ENCODE peak calls at places on chromosome 9, in four cellular contexts. E, Q, M and W are unnamed samples.

GRCh38 chr9:95852059-95853032 is 23.1 kb upstream of the ERCC6L2 start:
- DNase-seq in E (no peak), Q (peak), M (no peak), W (peak)

GRCh38 chr9:88184986-88185385 is 46.7 kb upstream of the SPATA31C2 start:
- DNase-seq in E (no peak), Q (no peak), M (no peak), W (no peak)

GRCh38 chr9:128714586-128715435 is 9.1 kb downstream of the ZDHHC12 start:
- DNase-seq in E (peak), Q (no peak), M (no peak), W (no peak)

GRCh38 chr9:38619556-38620447 is 594 bp downstream of the ANKRD18A start:
- DNase-seq in E (peak), Q (no peak), M (no peak), W (peak)

GRCh38 chr9:684950-685340 is 156.6 kb upstream of the DMRT1 start:
- DNase-seq in E (no peak), Q (peak), M (no peak), W (no peak)

GRCh38 chr9:37511006-37511714 is 25.4 kb downstream of the POLR1E start:
- DNase-seq in E (peak), Q (no peak), M (peak), W (peak)

GRCh38 chr9:113853333-113853732 is 22.8 kb upstream of the ZNF618 start:
- DNase-seq in E (no peak), Q (no peak), M (no peak), W (peak)

GRCh38 chr9:108040783-108041182 is 551.2 kb upstream of the KLF4 start:
- DNase-seq in E (no peak), Q (peak), M (no peak), W (no peak)

GRCh38 chr9:91571036-91571435 is 147.4 kb upstream of the NFIL3 start:
- DNase-seq in E (no peak), Q (no peak), M (no peak), W (no peak)

GRCh38 chr9:86175743-86176456 is 76.5 kb upstream of the GOLM1 start:
- DNase-seq in E (no peak), Q (no peak), M (no peak), W (no peak)

GRCh38 chr9:26863074-26863473 is 29.5 kb downstream of the CAAP1 start:
- DNase-seq in E (no peak), Q (peak), M (no peak), W (peak)

GRCh38 chr9:124839612-124840299 is 13.5 kb upstream of the WDR38 start:
- DNase-seq in E (peak), Q (peak), M (no peak), W (peak)

GRCh38 chr9:93589688-93590087 is 13.3 kb downstream of the PHF2 start:
- DNase-seq in E (peak), Q (peak), M (no peak), W (peak)

GRCh38 chr9:93586290-93587057 is 10.1 kb downstream of the PHF2 start:
- DNase-seq in E (no peak), Q (no peak), M (no peak), W (no peak)

GRCh38 chr9:93588641-93589609 is 12.5 kb downstream of the PHF2 start:
- DNase-seq in E (no peak), Q (peak), M (no peak), W (no peak)

GRCh38 chr9:93587284-93587650 is 10.9 kb downstream of the PHF2 start:
- DNase-seq in E (no peak), Q (no peak), M (no peak), W (no peak)

DNA sequence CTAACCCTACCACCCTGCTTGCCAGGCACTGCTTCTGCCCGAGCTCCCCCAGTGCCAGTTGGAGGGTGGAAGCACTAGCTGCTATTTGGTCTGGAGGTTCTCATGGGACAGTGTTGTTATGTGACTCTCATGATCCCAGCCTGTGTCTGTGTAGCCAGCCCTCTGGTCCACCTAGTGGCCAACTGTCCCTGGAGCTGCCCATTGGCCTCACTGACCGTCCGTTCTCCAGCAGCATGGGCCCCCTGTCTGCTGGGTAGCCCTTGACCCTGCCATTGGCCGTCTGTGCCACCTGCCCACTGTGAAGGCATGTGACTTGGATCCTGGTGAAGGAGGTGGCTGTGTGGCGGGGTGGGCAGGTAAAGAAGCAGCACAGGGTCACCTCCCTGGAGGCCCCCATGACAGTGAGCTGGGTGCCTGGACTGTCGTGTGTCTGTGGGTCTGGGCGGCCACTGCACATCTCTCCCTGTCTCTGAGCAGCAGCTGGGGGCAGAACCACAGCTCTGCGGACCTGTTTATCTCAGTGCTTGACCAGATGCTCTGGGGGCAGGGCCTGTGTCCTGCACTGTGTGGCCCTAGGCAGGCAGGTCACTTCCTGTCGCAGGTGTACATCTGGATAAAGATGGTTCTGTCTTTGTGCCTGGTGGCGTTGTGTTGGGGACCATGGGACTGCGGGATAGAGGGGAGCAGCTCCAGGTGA is 11.4 kb downstream of the PHF2 start:
- DNase-seq in E (peak), Q (no peak), M (no peak), W (peak)
- H3K23ac ChIP-seq in E (no peak), Q (no peak), M (no peak), W (no peak)

GRCh38 chr9:136947955-136948510 is 3.0 kb downstream of the C8G start:
- DNase-seq in E (peak), Q (peak), M (no peak), W (peak)

GRCh38 chr9:136945333-136946227 is 537 bp downstream of the C8G start:
- DNase-seq in E (no peak), Q (no peak), M (no peak), W (no peak)

GRCh38 chr9:136949239-136949816 is 2.7 kb upstream of the LCN12 start:
- DNase-seq in E (no peak), Q (no peak), M (no peak), W (no peak)

GRCh38 chr9:136946228-136946892 is 1.3 kb downstream of the C8G start:
- DNase-seq in E (no peak), Q (no peak), M (no peak), W (no peak)

DNA sequence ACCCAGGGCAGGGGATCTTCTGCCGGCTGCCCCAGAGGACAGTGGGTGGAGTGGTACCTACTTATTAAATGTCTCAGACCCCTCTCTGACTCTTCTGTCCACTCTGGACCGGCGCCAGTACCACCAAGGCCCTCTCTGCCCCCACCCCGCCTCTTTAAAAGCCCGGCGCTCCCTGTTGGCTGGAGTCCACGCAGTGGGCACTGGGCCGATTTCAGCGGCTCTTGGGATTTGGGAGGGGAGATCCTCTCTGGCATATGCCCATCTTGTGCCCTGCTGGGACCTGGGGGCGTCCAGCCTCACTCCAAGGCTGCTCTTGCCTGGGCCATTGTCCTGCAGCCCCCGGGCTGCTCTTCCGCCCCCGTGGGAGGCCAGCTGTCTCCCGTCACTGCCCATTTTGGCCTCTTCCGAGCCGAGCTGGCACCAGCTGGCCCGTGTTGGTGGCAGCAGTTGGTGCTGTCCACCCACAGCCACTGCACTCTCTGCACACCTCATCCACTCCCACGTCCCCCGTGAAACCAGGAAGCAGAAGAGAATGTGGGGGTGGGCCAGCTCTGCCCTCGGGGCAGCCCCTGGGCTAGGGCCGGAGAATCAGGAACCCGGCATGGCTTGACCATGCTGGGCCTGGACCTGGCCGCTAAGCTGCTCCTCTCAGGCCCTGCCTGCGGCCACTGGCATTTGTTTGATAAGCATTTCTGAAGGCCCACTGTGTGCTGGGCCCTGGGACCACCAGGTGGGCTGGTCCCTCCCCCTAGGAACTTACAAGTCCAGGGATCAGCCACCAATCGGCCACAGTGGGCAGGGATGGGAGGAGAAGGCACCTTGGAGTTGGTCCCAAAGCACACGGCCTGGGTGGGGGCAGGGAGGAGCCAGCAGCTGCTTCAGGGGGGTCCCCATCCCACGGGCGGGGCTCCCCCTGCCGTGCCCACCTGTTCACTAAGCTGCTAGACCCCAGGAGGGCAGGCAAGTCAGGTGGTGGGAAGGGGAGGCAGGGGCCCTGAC is 2.1 kb downstream of the C8G start:
- DNase-seq in E (no peak), Q (no peak), M (no peak), W (no peak)
- H2BK15ac ChIP-seq in E (no peak), Q (no peak), M (peak), W (no peak)

GRCh38 chr9:81408951-81409350 is 280.4 kb downstream of the TLE1 start:
- DNase-seq in E (no peak), Q (no peak), M (no peak), W (no peak)

GRCh38 chr9:81416476-81417298 is 272.7 kb downstream of the TLE1 start:
- DNase-seq in E (no peak), Q (peak), M (no peak), W (no peak)

GRCh38 chr9:81414836-81415235 is 274.5 kb downstream of the TLE1 start:
- DNase-seq in E (no peak), Q (no peak), M (no peak), W (no peak)

GRCh38 chr9:81410201-81410600 is 279.1 kb downstream of the TLE1 start:
- DNase-seq in E (no peak), Q (peak), M (no peak), W (no peak)

DNA sequence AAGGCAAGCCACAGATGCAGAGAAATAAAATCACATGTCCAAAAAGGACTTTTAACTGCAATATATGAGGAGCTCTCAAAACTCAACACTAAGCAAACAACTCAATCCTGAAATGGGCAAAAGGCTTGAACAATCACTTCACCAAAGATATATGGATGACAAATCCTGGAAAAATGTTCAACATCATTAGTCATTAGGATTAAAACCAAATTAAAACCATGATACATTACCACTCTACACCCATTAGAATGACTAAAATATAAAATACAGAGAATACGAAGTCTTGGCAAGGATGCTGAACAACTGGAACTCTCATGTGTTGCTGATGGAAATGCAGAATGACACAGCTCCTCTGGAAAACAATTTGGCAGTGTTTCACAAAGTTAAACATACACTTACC is 277.4 kb downstream of the TLE1 start:
- DNase-seq in E (no peak), Q (peak), M (no peak), W (no peak)
- H4K5ac ChIP-seq in E (no peak), Q (no peak), M (no peak), W (no peak)

GRCh38 chr9:98333703-98334582 is 78.5 kb upstream of the TBC1D2 start:
- DNase-seq in E (no peak), Q (peak), M (no peak), W (no peak)

GRCh38 chr9:98332405-98332831 is 77.0 kb upstream of the TBC1D2 start:
- DNase-seq in E (no peak), Q (no peak), M (no peak), W (no peak)

GRCh38 chr9:98330831-98331230 is 75.4 kb upstream of the TBC1D2 start:
- DNase-seq in E (no peak), Q (peak), M (no peak), W (no peak)

GRCh38 chr9:98329904-98330303 is 74.5 kb upstream of the TBC1D2 start:
- DNase-seq in E (no peak), Q (no peak), M (no peak), W (no peak)

GRCh38 chr9:98331536-98332259 is 76.2 kb upstream of the TBC1D2 start:
- DNase-seq in E (no peak), Q (peak), M (no peak), W (peak)
- H3K23ac ChIP-seq in E (no peak), Q (peak), M (no peak), W (no peak)

GRCh38 chr9:136604823-136605525 is 57.7 kb upstream of the EGFL7 start:
- DNase-seq in E (no peak), Q (no peak), M (no peak), W (no peak)
- H2BK15ac ChIP-seq in E (no peak), Q (no peak), M (peak), W (no peak)

GRCh38 chr9:135930446-135931345 is 23.4 kb upstream of the CAMSAP1 start:
- DNase-seq in E (no peak), Q (no peak), M (no peak), W (no peak)

GRCh38 chr9:135933114-135933513 is 25.8 kb upstream of the CAMSAP1 start:
- DNase-seq in E (no peak), Q (no peak), M (no peak), W (no peak)

GRCh38 chr9:135931349-135931820 is 24.0 kb upstream of the CAMSAP1 start:
- DNase-seq in E (no peak), Q (no peak), M (no peak), W (no peak)

GRCh38 chr9:135929656-135930445 is 22.5 kb upstream of the CAMSAP1 start:
- DNase-seq in E (no peak), Q (no peak), M (no peak), W (no peak)

DNA sequence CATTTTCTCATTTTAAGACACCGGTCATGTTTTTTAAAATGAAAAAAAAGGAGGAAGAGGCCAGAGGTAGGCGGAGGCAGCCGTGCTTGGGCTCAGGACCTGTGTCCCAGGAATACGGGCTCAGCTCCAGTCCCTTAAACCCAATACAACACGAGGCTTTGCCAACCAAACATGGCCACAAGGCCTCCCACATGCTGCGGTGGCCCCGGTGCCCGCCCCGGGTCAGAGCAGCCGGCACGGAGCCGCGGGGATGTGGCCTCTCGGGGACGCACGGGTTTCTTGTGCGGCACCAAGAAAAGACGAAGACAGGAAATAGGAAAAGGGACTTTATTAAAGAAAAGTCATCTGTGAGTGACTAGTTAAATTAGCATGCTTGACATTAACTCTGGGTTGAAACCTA is 25.3 kb upstream of the CAMSAP1 start:
- DNase-seq in E (no peak), Q (no peak), M (no peak), W (no peak)
- H4K5ac ChIP-seq in E (no peak), Q (no peak), M (no peak), W (no peak)

GRCh38 chr9:90047828-90048227 is 443.0 kb downstream of the GADD45G start:
- DNase-seq in E (no peak), Q (no peak), M (no peak), W (no peak)

GRCh38 chr9:90044710-90045151 is 439.9 kb downstream of the GADD45G start:
- DNase-seq in E (no peak), Q (no peak), M (no peak), W (peak)

GRCh38 chr9:90044263-90044662 is 439.5 kb downstream of the GADD45G start:
- DNase-seq in E (no peak), Q (no peak), M (no peak), W (no peak)

GRCh38 chr9:90046317-90046861 is 441.6 kb downstream of the GADD45G start:
- DNase-seq in E (no peak), Q (no peak), M (no peak), W (no peak)
- H3K23ac ChIP-seq in E (no peak), Q (no peak), M (no peak), W (no peak)

DNA sequence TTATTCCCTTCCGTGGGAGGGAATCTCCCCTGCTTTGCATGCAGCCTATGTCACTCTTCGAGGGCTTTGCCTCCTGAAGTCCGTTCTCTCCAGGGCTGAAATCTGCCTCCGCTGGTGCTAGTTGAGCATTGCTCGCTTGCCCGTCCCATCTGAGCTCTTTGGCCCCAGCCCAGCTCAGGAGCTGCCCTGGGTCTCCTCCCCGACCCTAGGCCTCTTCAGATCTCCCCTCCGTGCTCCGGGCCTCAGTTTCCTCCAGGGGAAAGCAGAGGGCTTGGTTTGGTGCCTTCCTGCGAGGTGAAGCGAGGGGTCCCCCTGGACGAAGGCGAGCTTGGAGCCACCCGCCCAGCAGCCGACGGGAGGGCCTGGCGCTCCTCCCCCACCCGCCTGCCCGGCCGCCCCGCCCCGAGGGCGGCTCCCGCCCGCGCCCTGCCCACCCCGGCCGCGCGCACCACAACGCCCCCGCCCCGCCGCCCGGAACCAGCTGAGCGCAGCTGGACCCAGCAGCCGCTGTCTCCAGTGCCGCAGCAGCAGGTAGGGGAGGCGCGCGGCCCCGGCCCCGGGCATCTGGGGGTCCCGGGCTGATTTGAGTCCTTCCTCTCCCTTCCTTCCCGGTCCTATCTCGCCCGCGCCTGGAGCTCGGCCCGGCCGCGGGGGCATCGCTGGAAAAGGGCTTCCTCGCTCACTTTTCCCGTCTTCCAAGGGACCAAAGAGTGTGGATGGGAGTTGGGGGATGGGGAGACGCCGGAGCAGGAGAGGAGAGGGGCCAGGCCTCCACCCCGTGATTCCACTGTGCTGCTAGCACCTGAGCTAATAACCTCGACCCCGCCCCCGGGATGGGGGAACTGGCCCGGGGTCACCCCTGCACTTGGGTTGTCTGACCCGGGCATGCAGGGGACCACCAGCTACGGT is at the start of gene GSN:
- DNase-seq in E (peak), Q (peak), M (no peak), W (peak)
- H2BK15ac ChIP-seq in E (no peak), Q (peak), M (no peak), W (no peak)

GRCh38 chr9:92721548-92721947 is 43.1 kb downstream of the BICD2 start:
- DNase-seq in E (no peak), Q (no peak), M (no peak), W (no peak)

GRCh38 chr9:92722386-92723298 is 42.0 kb downstream of the BICD2 start:
- DNase-seq in E (no peak), Q (no peak), M (no peak), W (no peak)

GRCh38 chr9:92720209-92720765 is 44.3 kb downstream of the BICD2 start:
- DNase-seq in E (no peak), Q (no peak), M (no peak), W (no peak)

GRCh38 chr9:92719028-92719647 is 45.5 kb downstream of the BICD2 start:
- DNase-seq in E (no peak), Q (no peak), M (no peak), W (no peak)

DNA sequence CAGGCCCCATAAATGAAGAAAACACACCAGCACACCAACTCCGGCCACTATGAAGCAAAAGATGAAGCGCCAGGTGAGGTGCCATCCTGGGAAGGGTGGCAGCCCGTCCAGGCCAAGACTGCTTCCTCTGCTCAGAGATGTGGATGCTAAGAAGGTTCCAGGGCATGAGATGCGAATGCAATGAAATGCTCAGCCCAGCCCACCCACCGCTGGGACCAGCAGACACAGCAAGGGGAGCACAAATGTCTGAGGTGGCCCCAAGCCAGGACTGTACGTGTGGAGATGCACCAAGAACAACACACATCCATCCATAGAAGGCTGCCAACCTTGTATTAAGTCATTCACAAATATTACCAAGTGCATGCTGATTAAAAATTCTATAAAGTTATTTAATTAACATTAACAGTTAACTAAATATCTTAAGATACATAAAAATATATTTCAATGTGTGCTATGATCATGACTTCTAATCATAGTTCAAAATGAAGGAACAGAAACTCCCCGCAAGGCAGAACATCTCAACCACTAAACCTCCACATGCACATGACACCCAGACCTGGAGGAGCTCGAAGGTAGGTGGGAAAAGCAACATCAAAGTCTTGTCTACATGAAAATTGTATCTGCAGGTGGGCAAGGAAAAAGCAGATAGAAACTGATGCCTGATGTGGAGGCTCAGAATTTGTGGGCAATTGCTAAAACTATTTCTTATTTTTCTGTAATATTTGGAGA is 43.7 kb downstream of the BICD2 start:
- DNase-seq in E (no peak), Q (no peak), M (no peak), W (no peak)
- H4K5ac ChIP-seq in E (no peak), Q (no peak), M (no peak), W (no peak)